ENCODE peak calls at places on chromosomes 5 and 9, in six cellular contexts. A, M, H, Z, O and W are unnamed samples.

GRCh38 chr5:41112486-41113455 is 41.6 kb upstream of the MROH2B start:
- DNase-seq in A (no peak), M (no peak), H (no peak), Z (no peak), O (no peak), W (no peak)

GRCh38 chr9:70411930-70412677 is 2.4 kb downstream of the KLF9 start:
- DNase-seq in A (peak), M (peak), H (peak), Z (no peak), O (no peak), W (no peak)

GRCh38 chr5:37787742-37788141 is 52.1 kb downstream of the GDNF start:
- DNase-seq in A (no peak), M (no peak), H (no peak), Z (no peak), O (no peak), W (no peak)

GRCh38 chr9:19703702-19704101 is 85.1 kb downstream of the SLC24A2 start:
- DNase-seq in A (no peak), M (no peak), H (no peak), Z (no peak), O (no peak), W (no peak)

GRCh38 chr9:22649384-22649783 is 202.8 kb downstream of the DMRTA1 start:
- DNase-seq in A (no peak), M (no peak), H (no peak), Z (no peak), O (no peak), W (no peak)

GRCh38 chr9:859251-859650 is 17.8 kb downstream of the DMRT1 start:
- DNase-seq in A (no peak), M (no peak), H (no peak), Z (no peak), O (no peak), W (no peak)

GRCh38 chr5:132012385-132013005 is 1.0 kb upstream of the ACSL6 start:
- DNase-seq in A (no peak), M (peak), H (peak), Z (no peak), O (no peak), W (no peak)

GRCh38 chr5:174910245-174910737 is 185.9 kb downstream of the MSX2 start:
- DNase-seq in A (peak), M (peak), H (peak), Z (no peak), O (no peak), W (no peak)

GRCh38 chr5:38922199-38922598 is 76.4 kb downstream of the OSMR start:
- DNase-seq in A (peak), M (peak), H (peak), Z (no peak), O (no peak), W (no peak)

GRCh38 chr9:75866273-75866871 is 24.1 kb upstream of the PCSK5 start:
- DNase-seq in A (peak), M (no peak), H (no peak), Z (no peak), O (peak), W (no peak)

GRCh38 chr9:131310833-131311554 is 21.5 kb downstream of the PLPP7 start:
- DNase-seq in A (peak), M (no peak), H (no peak), Z (peak), O (no peak), W (no peak)

GRCh38 chr9:14346826-14347407 is 33.0 kb upstream of the NFIB start:
- DNase-seq in A (no peak), M (no peak), H (no peak), Z (no peak), O (no peak), W (no peak)

GRCh38 chr5:147538232-147538631 is 28.4 kb upstream of the DPYSL3 start:
- DNase-seq in A (peak), M (no peak), H (no peak), Z (no peak), O (no peak), W (no peak)

GRCh38 chr5:14174235-14174636 is 31.1 kb downstream of the TRIO start:
- DNase-seq in A (peak), M (no peak), H (no peak), Z (no peak), O (no peak), W (no peak)